ENCODE peak calls at places on chromosomes 12 and 14, in ten cellular contexts. One of them, this sample, is unnamed.
A peak's percentile ranks its signal among the peaks of the same experiment; 100 is the strongest.

GRCh38 chr12:82517027-82517426 is 158.7 kb downstream of the METTL25 start:
- DNase-seq in stimulated activated naive CD4-positive, alpha-beta T cell treated with Interleukin-2 at 50 U/mL for 16 hours: no peak
- DNase-seq in NCI-H748 treated with DMSO at 0.1 percent for 48 hours: no peak
- DNase-seq in endothelial cell of umbilical vein: no peak
- DNase-seq in A673: peak; percentile 52
- DNase-seq in stimulated activated CD8-positive, alpha-beta memory T cell treated with anti-CD3 and anti-CD28 coated beads, Interleukin-12 subunit alpha, Interleukin-12 subunit beta, amount 100 ng/mL, for 1 hour: no peak
- DNase-seq in DMS153: no peak
- DNase-seq in hippocampal formation: no peak
- DNase-seq in activated CD4-positive, alpha-beta T cell treated with anti-CD3 and anti-CD28 coated beads, Interleukin-2, amount 50 U/mL, for 1 hour: no peak
- DNase-seq in fibroblast of lung: no peak
- DNase-seq in this sample: no peak

GRCh38 chr12:112183141-112183581 is 57.8 kb downstream of the TRAFD1 start:
- DNase-seq in hippocampal formation: peak; percentile 69
- DNase-seq in fibroblast of lung: peak; percentile 73
- DNase-seq in A673: no peak
- DNase-seq in activated CD4-positive, alpha-beta T cell treated with anti-CD3 and anti-CD28 coated beads, Interleukin-2, amount 50 U/mL, for 1 hour: no peak
- DNase-seq in NCI-H748 treated with DMSO at 0.1 percent for 48 hours: no peak
- DNase-seq in DMS153: no peak
- DNase-seq in stimulated activated CD8-positive, alpha-beta memory T cell treated with anti-CD3 and anti-CD28 coated beads, Interleukin-12 subunit alpha, Interleukin-12 subunit beta, amount 100 ng/mL, for 1 hour: no peak
- DNase-seq in endothelial cell of umbilical vein: peak; percentile 74
- DNase-seq in stimulated activated naive CD4-positive, alpha-beta T cell treated with Interleukin-2 at 50 U/mL for 16 hours: no peak
- DNase-seq in this sample: no peak

GRCh38 chr14:68976160-68977067 is 2.7 kb downstream of the ACTN1 start:
- DNase-seq in activated CD4-positive, alpha-beta T cell treated with anti-CD3 and anti-CD28 coated beads, Interleukin-2, amount 50 U/mL, for 1 hour: no peak
- DNase-seq in NCI-H748 treated with DMSO at 0.1 percent for 48 hours: no peak
- DNase-seq in hippocampal formation: no peak
- DNase-seq in stimulated activated CD8-positive, alpha-beta memory T cell treated with anti-CD3 and anti-CD28 coated beads, Interleukin-12 subunit alpha, Interleukin-12 subunit beta, amount 100 ng/mL, for 1 hour: no peak
- DNase-seq in DMS153: no peak
- DNase-seq in A673: no peak
- DNase-seq in fibroblast of lung: peak; percentile 45
- DNase-seq in endothelial cell of umbilical vein: peak; percentile 35
- DNase-seq in stimulated activated naive CD4-positive, alpha-beta T cell treated with Interleukin-2 at 50 U/mL for 16 hours: no peak
- DNase-seq in this sample: no peak

GRCh38 chr12:123050331-123050809 is 69.9 kb downstream of the ARL6IP4 start:
- DNase-seq in A673: no peak
- DNase-seq in fibroblast of lung: peak; percentile 70
- DNase-seq in activated CD4-positive, alpha-beta T cell treated with anti-CD3 and anti-CD28 coated beads, Interleukin-2, amount 50 U/mL, for 1 hour: no peak
- DNase-seq in endothelial cell of umbilical vein: no peak
- DNase-seq in stimulated activated CD8-positive, alpha-beta memory T cell treated with anti-CD3 and anti-CD28 coated beads, Interleukin-12 subunit alpha, Interleukin-12 subunit beta, amount 100 ng/mL, for 1 hour: no peak
- DNase-seq in hippocampal formation: no peak
- DNase-seq in NCI-H748 treated with DMSO at 0.1 percent for 48 hours: no peak
- DNase-seq in stimulated activated naive CD4-positive, alpha-beta T cell treated with Interleukin-2 at 50 U/mL for 16 hours: no peak
- DNase-seq in DMS153: no peak
- DNase-seq in this sample: no peak

GRCh38 chr14:31894351-31894750 is 182.8 kb upstream of the ARHGAP5 start:
- DNase-seq in endothelial cell of umbilical vein: no peak
- DNase-seq in stimulated activated CD8-positive, alpha-beta memory T cell treated with anti-CD3 and anti-CD28 coated beads, Interleukin-12 subunit alpha, Interleukin-12 subunit beta, amount 100 ng/mL, for 1 hour: no peak
- DNase-seq in stimulated activated naive CD4-positive, alpha-beta T cell treated with Interleukin-2 at 50 U/mL for 16 hours: no peak
- DNase-seq in hippocampal formation: no peak
- DNase-seq in A673: no peak
- DNase-seq in fibroblast of lung: no peak
- DNase-seq in DMS153: no peak
- DNase-seq in activated CD4-positive, alpha-beta T cell treated with anti-CD3 and anti-CD28 coated beads, Interleukin-2, amount 50 U/mL, for 1 hour: no peak
- DNase-seq in NCI-H748 treated with DMSO at 0.1 percent for 48 hours: no peak
- DNase-seq in this sample: no peak

GRCh38 chr12:120540445-120540844 is 6.3 kb downstream of the RNF10 start:
- DNase-seq in NCI-H748 treated with DMSO at 0.1 percent for 48 hours: no peak
- DNase-seq in DMS153: no peak
- DNase-seq in activated CD4-positive, alpha-beta T cell treated with anti-CD3 and anti-CD28 coated beads, Interleukin-2, amount 50 U/mL, for 1 hour: no peak
- DNase-seq in hippocampal formation: no peak
- DNase-seq in endothelial cell of umbilical vein: peak; percentile 87
- DNase-seq in fibroblast of lung: peak; percentile 74
- DNase-seq in stimulated activated naive CD4-positive, alpha-beta T cell treated with Interleukin-2 at 50 U/mL for 16 hours: no peak
- DNase-seq in A673: no peak
- DNase-seq in stimulated activated CD8-positive, alpha-beta memory T cell treated with anti-CD3 and anti-CD28 coated beads, Interleukin-12 subunit alpha, Interleukin-12 subunit beta, amount 100 ng/mL, for 1 hour: no peak
- DNase-seq in this sample: no peak

GRCh38 chr12:4353785-4354208 is 25.7 kb downstream of the FGF23 start:
- DNase-seq in stimulated activated naive CD4-positive, alpha-beta T cell treated with Interleukin-2 at 50 U/mL for 16 hours: no peak
- DNase-seq in endothelial cell of umbilical vein: no peak
- DNase-seq in stimulated activated CD8-positive, alpha-beta memory T cell treated with anti-CD3 and anti-CD28 coated beads, Interleukin-12 subunit alpha, Interleukin-12 subunit beta, amount 100 ng/mL, for 1 hour: peak; percentile 25
- DNase-seq in fibroblast of lung: no peak
- DNase-seq in hippocampal formation: peak; percentile 58
- DNase-seq in activated CD4-positive, alpha-beta T cell treated with anti-CD3 and anti-CD28 coated beads, Interleukin-2, amount 50 U/mL, for 1 hour: peak; percentile 26
- DNase-seq in A673: peak; percentile 24
- DNase-seq in NCI-H748 treated with DMSO at 0.1 percent for 48 hours: no peak
- DNase-seq in DMS153: no peak
- DNase-seq in this sample: peak; percentile 22

GRCh38 chr12:46916796-46917419 is 91.1 kb upstream of the SLC38A4 start:
- DNase-seq in fibroblast of lung: peak; percentile 48
- DNase-seq in stimulated activated CD8-positive, alpha-beta memory T cell treated with anti-CD3 and anti-CD28 coated beads, Interleukin-12 subunit alpha, Interleukin-12 subunit beta, amount 100 ng/mL, for 1 hour: no peak
- DNase-seq in hippocampal formation: no peak
- DNase-seq in activated CD4-positive, alpha-beta T cell treated with anti-CD3 and anti-CD28 coated beads, Interleukin-2, amount 50 U/mL, for 1 hour: no peak
- DNase-seq in A673: no peak
- DNase-seq in NCI-H748 treated with DMSO at 0.1 percent for 48 hours: no peak
- DNase-seq in stimulated activated naive CD4-positive, alpha-beta T cell treated with Interleukin-2 at 50 U/mL for 16 hours: no peak
- DNase-seq in DMS153: no peak
- DNase-seq in endothelial cell of umbilical vein: no peak
- DNase-seq in this sample: no peak

GRCh38 chr12:117034249-117034648 is 65.0 kb downstream of the TESC start:
- DNase-seq in DMS153: no peak
- DNase-seq in endothelial cell of umbilical vein: no peak
- DNase-seq in NCI-H748 treated with DMSO at 0.1 percent for 48 hours: no peak
- DNase-seq in A673: no peak
- DNase-seq in hippocampal formation: no peak
- DNase-seq in fibroblast of lung: no peak
- DNase-seq in stimulated activated CD8-positive, alpha-beta memory T cell treated with anti-CD3 and anti-CD28 coated beads, Interleukin-12 subunit alpha, Interleukin-12 subunit beta, amount 100 ng/mL, for 1 hour: no peak
- DNase-seq in stimulated activated naive CD4-positive, alpha-beta T cell treated with Interleukin-2 at 50 U/mL for 16 hours: no peak
- DNase-seq in activated CD4-positive, alpha-beta T cell treated with anti-CD3 and anti-CD28 coated beads, Interleukin-2, amount 50 U/mL, for 1 hour: no peak
- DNase-seq in this sample: no peak

GRCh38 chr14:34374998-34375740 is 86.9 kb downstream of the SPTSSA start:
- DNase-seq in NCI-H748 treated with DMSO at 0.1 percent for 48 hours: no peak
- DNase-seq in fibroblast of lung: peak; percentile 53
- DNase-seq in hippocampal formation: no peak
- DNase-seq in activated CD4-positive, alpha-beta T cell treated with anti-CD3 and anti-CD28 coated beads, Interleukin-2, amount 50 U/mL, for 1 hour: no peak
- DNase-seq in A673: no peak
- DNase-seq in DMS153: no peak
- DNase-seq in stimulated activated naive CD4-positive, alpha-beta T cell treated with Interleukin-2 at 50 U/mL for 16 hours: no peak
- DNase-seq in endothelial cell of umbilical vein: no peak
- DNase-seq in stimulated activated CD8-positive, alpha-beta memory T cell treated with anti-CD3 and anti-CD28 coated beads, Interleukin-12 subunit alpha, Interleukin-12 subunit beta, amount 100 ng/mL, for 1 hour: no peak
- DNase-seq in this sample: peak; percentile 34

GRCh38 chr14:36524220-36524837 is 4.3 kb upstream of the NKX2-1 start:
- DNase-seq in activated CD4-positive, alpha-beta T cell treated with anti-CD3 and anti-CD28 coated beads, Interleukin-2, amount 50 U/mL, for 1 hour: no peak
- DNase-seq in hippocampal formation: no peak
- DNase-seq in NCI-H748 treated with DMSO at 0.1 percent for 48 hours: no peak
- DNase-seq in A673: no peak
- DNase-seq in stimulated activated naive CD4-positive, alpha-beta T cell treated with Interleukin-2 at 50 U/mL for 16 hours: no peak
- DNase-seq in endothelial cell of umbilical vein: no peak
- DNase-seq in fibroblast of lung: no peak
- DNase-seq in stimulated activated CD8-positive, alpha-beta memory T cell treated with anti-CD3 and anti-CD28 coated beads, Interleukin-12 subunit alpha, Interleukin-12 subunit beta, amount 100 ng/mL, for 1 hour: no peak
- DNase-seq in DMS153: no peak
- DNase-seq in this sample: peak; percentile 37

GRCh38 chr14:20551606-20552005 is 9.2 kb downstream of the RNASE9 start:
- DNase-seq in NCI-H748 treated with DMSO at 0.1 percent for 48 hours: no peak
- DNase-seq in DMS153: no peak
- DNase-seq in activated CD4-positive, alpha-beta T cell treated with anti-CD3 and anti-CD28 coated beads, Interleukin-2, amount 50 U/mL, for 1 hour: no peak
- DNase-seq in stimulated activated CD8-positive, alpha-beta memory T cell treated with anti-CD3 and anti-CD28 coated beads, Interleukin-12 subunit alpha, Interleukin-12 subunit beta, amount 100 ng/mL, for 1 hour: no peak
- DNase-seq in stimulated activated naive CD4-positive, alpha-beta T cell treated with Interleukin-2 at 50 U/mL for 16 hours: no peak
- DNase-seq in endothelial cell of umbilical vein: no peak
- DNase-seq in hippocampal formation: no peak
- DNase-seq in A673: no peak
- DNase-seq in fibroblast of lung: no peak
- DNase-seq in this sample: no peak

GRCh38 chr12:100279612-100280244 is 12.8 kb downstream of the SCYL2 start:
- DNase-seq in stimulated activated naive CD4-positive, alpha-beta T cell treated with Interleukin-2 at 50 U/mL for 16 hours: no peak
- DNase-seq in NCI-H748 treated with DMSO at 0.1 percent for 48 hours: no peak
- DNase-seq in endothelial cell of umbilical vein: no peak
- DNase-seq in DMS153: no peak
- DNase-seq in hippocampal formation: no peak
- DNase-seq in fibroblast of lung: peak; percentile 5
- DNase-seq in activated CD4-positive, alpha-beta T cell treated with anti-CD3 and anti-CD28 coated beads, Interleukin-2, amount 50 U/mL, for 1 hour: no peak
- DNase-seq in stimulated activated CD8-positive, alpha-beta memory T cell treated with anti-CD3 and anti-CD28 coated beads, Interleukin-12 subunit alpha, Interleukin-12 subunit beta, amount 100 ng/mL, for 1 hour: no peak
- DNase-seq in A673: no peak
- DNase-seq in this sample: peak; percentile 24

GRCh38 chr12:102990419-102990818 is 32.9 kb downstream of the ASCL1 start:
- DNase-seq in endothelial cell of umbilical vein: no peak
- DNase-seq in stimulated activated naive CD4-positive, alpha-beta T cell treated with Interleukin-2 at 50 U/mL for 16 hours: no peak
- DNase-seq in fibroblast of lung: no peak
- DNase-seq in A673: no peak
- DNase-seq in DMS153: peak; percentile 46
- DNase-seq in stimulated activated CD8-positive, alpha-beta memory T cell treated with anti-CD3 and anti-CD28 coated beads, Interleukin-12 subunit alpha, Interleukin-12 subunit beta, amount 100 ng/mL, for 1 hour: no peak
- DNase-seq in hippocampal formation: no peak
- DNase-seq in NCI-H748 treated with DMSO at 0.1 percent for 48 hours: no peak
- DNase-seq in activated CD4-positive, alpha-beta T cell treated with anti-CD3 and anti-CD28 coated beads, Interleukin-2, amount 50 U/mL, for 1 hour: no peak
- DNase-seq in this sample: no peak

GRCh38 chr12:101552277-101552676 is 42.5 kb upstream of the MYBPC1 start:
- DNase-seq in A673: peak; percentile 26
- DNase-seq in stimulated activated CD8-positive, alpha-beta memory T cell treated with anti-CD3 and anti-CD28 coated beads, Interleukin-12 subunit alpha, Interleukin-12 subunit beta, amount 100 ng/mL, for 1 hour: no peak
- DNase-seq in DMS153: no peak
- DNase-seq in fibroblast of lung: no peak
- DNase-seq in NCI-H748 treated with DMSO at 0.1 percent for 48 hours: no peak
- DNase-seq in hippocampal formation: no peak
- DNase-seq in endothelial cell of umbilical vein: no peak
- DNase-seq in stimulated activated naive CD4-positive, alpha-beta T cell treated with Interleukin-2 at 50 U/mL for 16 hours: no peak
- DNase-seq in activated CD4-positive, alpha-beta T cell treated with anti-CD3 and anti-CD28 coated beads, Interleukin-2, amount 50 U/mL, for 1 hour: no peak
- DNase-seq in this sample: peak; percentile 54

This sample was measured in left kidney.